ENCODE peak calls at places on chromosomes 16 and 17, in five cellular contexts. E is cardiac muscle cell; V is activated naive CD4-positive, alpha-beta T cell; P is anterior cingulate cortex; L is nucleus accumbens. S is an unnamed sample.

GRCh38 chr16:85419503-85420408 is 193.4 kb upstream of the GSE1 start:
- DNase-seq in V (no peak), L (no peak), P (no peak), E (no peak), S (no peak)

GRCh38 chr17:39845052-39845976 is 18.8 kb downstream of the IKZF3 start:
- DNase-seq in L (no peak), P (no peak), V (no peak), E (no peak), S (no peak)

GRCh38 chr16:30761427-30761927 is 385 bp downstream of the CFAP119 start:
- DNase-seq in V (peak), P (peak), E (peak), L (no peak), S (no peak)

GRCh38 chr17:57539528-57540301 is 205.4 kb downstream of the CCDC182 start:
- DNase-seq in V (no peak), E (no peak), L (no peak), P (no peak), S (no peak)

GRCh38 chr17:80263253-80264047 is 2.8 kb downstream of the RNF213 start:
- DNase-seq in P (no peak), L (no peak), E (no peak), V (peak), S (peak)

GRCh38 chr17:2075336-2076056 is 20.6 kb downstream of the HIC1 start:
- DNase-seq in L (no peak), E (peak), P (no peak), V (no peak), S (no peak)

GRCh38 chr17:39973496-39973895 is 7.1 kb upstream of the PSMD3 start:
- DNase-seq in E (no peak), P (no peak), L (no peak), V (no peak), S (no peak)

GRCh38 chr17:35709874-35710273 is 21.6 kb upstream of the RASL10B start:
- DNase-seq in E (no peak), L (no peak), P (no peak), V (no peak), S (no peak)

GRCh38 chr16:64240586-64240985 is 881.3 kb downstream of the CDH11 start:
- DNase-seq in V (no peak), E (no peak), L (no peak), P (no peak), S (no peak)

GRCh38 chr17:74283371-74283673 is 9.3 kb downstream of the DNAI2 start:
- DNase-seq in E (no peak), V (no peak), P (no peak), L (no peak), S (no peak)

GRCh38 chr16:65410801-65411200 is 288.9 kb upstream of the CDH11 start:
- DNase-seq in P (no peak), L (no peak), E (no peak), V (no peak), S (no peak)

GRCh38 chr16:24758373-24758772 is 28.9 kb downstream of the TNRC6A start:
- DNase-seq in P (no peak), E (no peak), L (no peak), V (no peak), S (no peak)

GRCh38 chr17:48262982-48263586 is 155.5 kb downstream of the SNX11 start:
- DNase-seq in V (no peak), E (peak), L (no peak), P (no peak), S (peak)

GRCh38 chr16:10770907-10771306 is 27.3 kb downstream of the NUBP1 start:
- DNase-seq in L (no peak), V (no peak), E (no peak), P (no peak), S (no peak)

GRCh38 chr16:19980866-19981265 is 92.8 kb downstream of the GPR139 start:
- DNase-seq in L (no peak), P (no peak), E (peak), V (no peak), S (no peak)

GRCh38 chr17:16924701-16925440 is 47.0 kb downstream of the TNFRSF13B start:
- DNase-seq in E (no peak), L (no peak), P (no peak), V (no peak), S (no peak)

GRCh38 chr16:59368586-59368985 is 634.5 kb upstream of the GOT2 start:
- DNase-seq in L (no peak), P (no peak), E (no peak), V (no peak), S (no peak)

GRCh38 chr17:81471804-81472456 is 40.7 kb downstream of the ACTG1 start:
- DNase-seq in P (peak), V (no peak), L (peak), E (peak), S (peak)

GRCh38 chr17:49316889-49317288 is 45.2 kb downstream of the ZNF652 start:
- DNase-seq in P (no peak), L (no peak), E (no peak), V (no peak), S (no peak)

GRCh38 chr17:27654136-27654535 is 23.1 kb downstream of the LGALS9 start:
- DNase-seq in V (no peak), E (no peak), L (no peak), P (no peak), S (no peak)

GRCh38 chr17:31494259-31495048 is 103.0 kb downstream of the RAB11FIP4 start:
- DNase-seq in E (no peak), V (peak), L (no peak), P (no peak), S (no peak)

GRCh38 chr16:68385371-68385770 is 62.9 kb downstream of the SMPD3 start:
- DNase-seq in E (no peak), V (no peak), P (no peak), L (no peak), S (no peak)

GRCh38 chr16:77937473-77938195 is 84.7 kb upstream of the CLEC3A start:
- DNase-seq in L (no peak), P (no peak), V (no peak), E (no peak), S (no peak)

GRCh38 chr17:29614345-29615047 is 8.2 kb downstream of the CORO6 start:
- DNase-seq in P (peak), E (no peak), V (no peak), L (no peak), S (peak)

GRCh38 chr16:1662543-1662942 is 15.5 kb upstream of the JPT2 start:
- DNase-seq in V (no peak), P (no peak), L (no peak), E (no peak), S (no peak)

GRCh38 chr17:82553210-82553930 is 33.8 kb downstream of the FOXK2 start:
- DNase-seq in E (no peak), V (no peak), P (no peak), L (no peak), S (no peak)

GRCh38 chr16:23424292-23424958 is 28.6 kb downstream of the COG7 start:
- DNase-seq in P (no peak), V (no peak), L (no peak), E (no peak), S (no peak)

GRCh38 chr16:85321856-85322271 is 209.6 kb upstream of the CIBAR2 start:
- DNase-seq in L (peak), V (no peak), E (no peak), P (peak), S (peak)

GRCh38 chr16:76653390-76654026 is 376.3 kb downstream of the CNTNAP4 start:
- DNase-seq in V (no peak), P (peak), E (peak), L (no peak), S (peak)

GRCh38 chr16:84795338-84796053 is 24.3 kb upstream of the CRISPLD2 start:
- DNase-seq in V (no peak), E (no peak), L (no peak), P (no peak), S (no peak)

GRCh38 chr16:11390573-11391495 is 45.6 kb downstream of the RMI2 start:
- DNase-seq in E (no peak), P (no peak), L (no peak), V (no peak), S (no peak)

S was measured in COLO829.